ENCODE peak calls at places on chromosomes 3 and 15, in seven cellular contexts. G, Y, J, P, I, Z and F are unnamed samples.

GRCh38 chr3:19645093-19645492 is 288.9 kb downstream of the EFHB start:
- DNase-seq in G (no peak), Y (no peak), J (no peak), P (no peak), I (no peak), Z (no peak), F (no peak)

GRCh38 chr3:58008140-58009025 is at the start of gene FLNB:
- DNase-seq in G (peak), Y (peak), J (peak), P (peak), I (peak), Z (peak), F (peak)

GRCh38 chr3:53224026-53224425 is 31.8 kb downstream of the TKT start:
- DNase-seq in G (no peak), Y (no peak), J (no peak), P (no peak), I (no peak), Z (no peak), F (no peak)

GRCh38 chr3:197795200-197795599 is 4.1 kb downstream of the LRCH3 start:
- DNase-seq in G (no peak), Y (no peak), J (no peak), P (peak), I (no peak), Z (peak), F (no peak)

GRCh38 chr3:136818851-136819783 is at the start of gene SLC35G2:
- DNase-seq in G (peak), Y (peak), J (peak), P (peak), I (peak), Z (peak), F (no peak)

GRCh38 chr3:112446343-112446742 is 52.9 kb downstream of the BTLA start:
- DNase-seq in G (no peak), Y (no peak), J (no peak), P (no peak), I (no peak), Z (no peak), F (no peak)

GRCh38 chr3:128123231-128123537 is 428 bp downstream of the RUVBL1 start:
- DNase-seq in G (no peak), Y (no peak), J (no peak), P (no peak), I (no peak), Z (no peak), F (no peak)

GRCh38 chr15:101489236-101489632 is 273 bp downstream of the PCSK6 start:
- DNase-seq in G (peak), Y (no peak), J (no peak), P (peak), I (peak), Z (no peak), F (no peak)

GRCh38 chr3:154244644-154245043 is 79.6 kb downstream of the DHX36 start:
- DNase-seq in G (no peak), Y (no peak), J (no peak), P (no peak), I (no peak), Z (no peak), F (no peak)

GRCh38 chr3:122082357-122082756 is 27.2 kb downstream of the CD86 start:
- DNase-seq in G (no peak), Y (no peak), J (no peak), P (no peak), I (no peak), Z (no peak), F (no peak)

GRCh38 chr3:62875103-62876002 is at the start of gene CADPS:
- DNase-seq in G (peak), Y (no peak), J (no peak), P (no peak), I (peak), Z (no peak), F (peak)

GRCh38 chr15:68795298-68795848 is 25.3 kb downstream of the ANP32A start:
- DNase-seq in G (no peak), Y (peak), J (peak), P (peak), I (peak), Z (no peak), F (peak)

GRCh38 chr3:153372326-153372725 is 210.3 kb downstream of the RAP2B start:
- DNase-seq in G (no peak), Y (no peak), J (no peak), P (peak), I (no peak), Z (no peak), F (no peak)

GRCh38 chr3:141913150-141913811 is 36.8 kb downstream of the ATP1B3 start:
- DNase-seq in G (peak), Y (peak), J (peak), P (peak), I (peak), Z (peak), F (no peak)

GRCh38 chr3:134359121-134360010 is 14.9 kb downstream of the AMOTL2 start:
- DNase-seq in G (no peak), Y (no peak), J (no peak), P (no peak), I (no peak), Z (no peak), F (no peak)

GRCh38 chr15:97235285-97235985 is 725.1 kb upstream of the ARRDC4 start:
- DNase-seq in G (peak), Y (peak), J (no peak), P (peak), I (peak), Z (peak), F (peak)

GRCh38 chr3:127820871-127821853 is 1.2 kb downstream of the MGLL start:
- DNase-seq in G (no peak), Y (no peak), J (no peak), P (no peak), I (peak), Z (no peak), F (no peak)

GRCh38 chr3:188465311-188465710 is 311.4 kb downstream of the LPP start:
- DNase-seq in G (no peak), Y (no peak), J (no peak), P (no peak), I (no peak), Z (no peak), F (no peak)

GRCh38 chr3:87167634-87168456 is 59.3 kb upstream of the CHMP2B start:
- DNase-seq in G (peak), Y (peak), J (no peak), P (peak), I (peak), Z (peak), F (no peak)

GRCh38 chr3:12815719-12816118 is 19.2 kb downstream of the CAND2 start:
- DNase-seq in G (no peak), Y (no peak), J (no peak), P (no peak), I (no peak), Z (no peak), F (no peak)

DNA sequence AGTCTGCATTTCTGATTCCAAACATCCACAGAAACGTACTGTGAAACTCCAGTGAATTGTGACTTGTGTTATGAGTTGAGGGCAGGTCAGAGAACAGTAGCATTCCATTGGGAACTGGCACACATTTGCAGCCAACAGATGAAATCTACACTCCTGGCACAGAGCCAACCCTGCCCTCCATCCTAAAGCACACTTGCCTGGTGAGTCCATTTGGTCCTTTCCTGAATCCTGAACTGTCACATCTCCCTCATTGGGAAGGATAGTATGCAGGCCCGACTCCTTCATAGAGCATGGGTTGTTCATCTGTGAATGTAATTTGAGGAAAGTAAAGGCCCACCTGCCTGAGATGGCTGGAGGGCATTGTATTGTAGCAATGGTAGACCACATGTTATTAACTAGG is 314.3 kb upstream of the RASGRP1 start:
- DNase-seq in G (no peak), Y (no peak), J (no peak), P (no peak), I (peak), Z (no peak), F (no peak)
- H3K27ac ChIP-seq in G (peak), Y (no peak), J (no peak), P (no peak), I (no peak), Z (no peak), F (no peak)

DNA sequence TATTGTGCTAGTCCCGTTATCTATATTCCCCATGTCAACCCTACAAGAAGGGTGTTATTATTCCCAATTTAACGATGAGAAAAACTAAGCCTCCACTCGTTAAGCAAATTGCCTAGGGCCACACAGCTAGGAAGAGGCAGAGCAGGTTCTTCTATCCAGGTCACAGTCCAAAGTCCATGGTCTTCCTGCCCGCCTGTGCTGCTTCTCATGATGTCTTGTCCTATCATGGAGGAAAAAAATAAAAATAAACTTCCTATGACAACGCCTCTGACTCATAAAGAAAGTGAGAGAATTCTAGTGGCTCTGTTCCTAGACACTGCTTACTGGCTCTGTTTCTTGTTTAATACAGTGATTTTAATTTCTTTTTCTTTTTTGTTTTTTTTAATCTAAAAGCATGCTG is 9.7 kb downstream of the COL8A1 start:
- DNase-seq in G (no peak), Y (no peak), J (no peak), P (no peak), I (no peak), Z (no peak), F (no peak)
- H3K27ac ChIP-seq in G (no peak), Y (no peak), J (no peak), P (no peak), I (no peak), Z (no peak), F (no peak)

GRCh38 chr3:66481071-66482001 is 19.5 kb downstream of the LRIG1 start:
- DNase-seq in G (no peak), Y (no peak), J (no peak), P (no peak), I (peak), Z (peak), F (no peak)

GRCh38 chr3:66484106-66484857 is 16.5 kb downstream of the LRIG1 start:
- DNase-seq in G (no peak), Y (no peak), J (no peak), P (no peak), I (no peak), Z (no peak), F (no peak)

GRCh38 chr3:66482005-66482404 is 18.8 kb downstream of the LRIG1 start:
- DNase-seq in G (peak), Y (no peak), J (no peak), P (no peak), I (no peak), Z (no peak), F (peak)

GRCh38 chr3:66485291-66485968 is 15.4 kb downstream of the LRIG1 start:
- DNase-seq in G (no peak), Y (no peak), J (no peak), P (no peak), I (no peak), Z (no peak), F (no peak)

GRCh38 chr3:66483006-66483928 is 17.6 kb downstream of the LRIG1 start:
- DNase-seq in G (peak), Y (no peak), J (no peak), P (no peak), I (peak), Z (no peak), F (peak)
- H3K27ac ChIP-seq in G (no peak), Y (no peak), J (no peak), P (peak), I (peak), Z (peak), F (peak)

GRCh38 chr3:23735575-23736326 is 70.0 kb upstream of the UBE2E1 start:
- DNase-seq in G (peak), Y (no peak), J (no peak), P (no peak), I (peak), Z (no peak), F (no peak)
- H3K27ac ChIP-seq in G (peak), Y (no peak), J (no peak), P (no peak), I (no peak), Z (no peak), F (no peak)